ENCODE peak calls at places on chromosomes 13 and 19, in six cellular contexts. O is WERI-Rb-1, J is retinal pigment epithelial cell, W is coronary artery, E is HL-60, U is OCI-LY7. B is an unnamed sample.

GRCh38 chr19:6076675-6077463 is 33.4 kb downstream of the RFX2 start:
- DNase-seq in O (no peak), J (peak), W (peak), E (peak), U (no peak), B (no peak)

GRCh38 chr19:34327851-34328250 is 37.1 kb upstream of the GPI start:
- DNase-seq in O (no peak), J (no peak), W (no peak), E (no peak), U (no peak), B (no peak)

GRCh38 chr13:34933349-34933748 is 8.7 kb upstream of the NBEA start:
- DNase-seq in O (no peak), J (no peak), W (no peak), E (no peak), U (no peak), B (peak)

GRCh38 chr19:56476093-56476492 is 1.1 kb downstream of the ZNF667 start:
- DNase-seq in O (no peak), J (no peak), W (no peak), E (no peak), U (no peak), B (no peak)

GRCh38 chr13:114204894-114205293 is 25.8 kb downstream of the CFAP97D2 start:
- DNase-seq in O (no peak), J (no peak), W (no peak), E (no peak), U (no peak), B (no peak)

GRCh38 chr13:73058741-73059459 is at the start of gene KLF5:
- DNase-seq in O (peak), J (peak), W (peak), E (peak), U (peak), B (peak)

GRCh38 chr19:35040826-35041547 is 534 bp upstream of the HPN start:
- DNase-seq in O (peak), J (no peak), W (no peak), E (no peak), U (no peak), B (peak)

GRCh38 chr19:16569609-16570320 is 2.5 kb downstream of the SLC35E1 start:
- DNase-seq in O (no peak), J (no peak), W (no peak), E (no peak), U (no peak), B (peak)

GRCh38 chr13:30125422-30126073 is 181.8 kb downstream of the KATNAL1 start:
- DNase-seq in O (no peak), J (peak), W (no peak), E (no peak), U (no peak), B (no peak)

GRCh38 chr13:20960663-20961309 is 58.2 kb upstream of the XPO4 start:
- DNase-seq in O (no peak), J (no peak), W (no peak), E (no peak), U (no peak), B (no peak)

GRCh38 chr13:70249332-70250064 is 141.2 kb upstream of the KLHL1 start:
- DNase-seq in O (no peak), J (peak), W (no peak), E (no peak), U (no peak), B (no peak)

GRCh38 chr13:113930711-113931637 is 42.9 kb downstream of the C13orf46 start:
- DNase-seq in O (peak), J (no peak), W (peak), E (peak), U (no peak), B (no peak)

GRCh38 chr19:38869836-38870607 is 8.1 kb downstream of the RINL start:
- DNase-seq in O (no peak), J (no peak), W (peak), E (peak), U (peak), B (no peak)

GRCh38 chr13:68170961-68171360 is 940.8 kb upstream of the PCDH9 start:
- DNase-seq in O (no peak), J (no peak), W (no peak), E (no peak), U (no peak), B (no peak)

GRCh38 chr19:42109896-42110295 is 22.4 kb downstream of the POU2F2 start:
- DNase-seq in O (no peak), J (no peak), W (no peak), E (no peak), U (no peak), B (no peak)

GRCh38 chr19:37906868-37907734 is at the start of gene SIPA1L3:
- DNase-seq in O (peak), J (peak), W (peak), E (peak), U (peak), B (peak)

GRCh38 chr13:99564389-99564788 is 63.1 kb downstream of the TM9SF2 start:
- DNase-seq in O (no peak), J (no peak), W (no peak), E (no peak), U (no peak), B (no peak)

GRCh38 chr13:64928704-64929499 is 2301.2 kb downstream of the PCDH9 start:
- DNase-seq in O (no peak), J (no peak), W (no peak), E (no peak), U (no peak), B (no peak)

GRCh38 chr19:34316741-34317241 is 48.2 kb upstream of the GPI start:
- DNase-seq in O (no peak), J (no peak), W (no peak), E (no peak), U (peak), B (no peak)

GRCh38 chr13:75181906-75182305 is 300.1 kb downstream of the TBC1D4 start:
- DNase-seq in O (no peak), J (peak), W (no peak), E (no peak), U (no peak), B (no peak)

GRCh38 chr19:43501661-43502418 is 2.7 kb downstream of the PHLDB3 start:
- DNase-seq in O (no peak), J (no peak), W (no peak), E (no peak), U (no peak), B (no peak)

GRCh38 chr13:67273001-67273400 is 42.9 kb upstream of the PCDH9 start:
- DNase-seq in O (no peak), J (no peak), W (no peak), E (no peak), U (no peak), B (no peak)

GRCh38 chr19:19404879-19405860 is at the start of gene GATAD2A:
- DNase-seq in O (peak), J (peak), W (peak), E (peak), U (peak), B (peak)

GRCh38 chr13:46595136-46595917 is 42.4 kb downstream of the LRCH1 start:
- DNase-seq in O (no peak), J (no peak), W (no peak), E (no peak), U (peak), B (no peak)

GRCh38 chr13:49669735-49670309 is 21.5 kb downstream of the EBPL start:
- DNase-seq in O (peak), J (no peak), W (no peak), E (peak), U (peak), B (no peak)

GRCh38 chr13:93169980-93170379 is 56.6 kb upstream of the GPC6 start:
- DNase-seq in O (no peak), J (no peak), W (no peak), E (no peak), U (no peak), B (no peak)

GRCh38 chr13:74593688-74594087 is 459.5 kb upstream of the KLF12 start:
- DNase-seq in O (no peak), J (no peak), W (no peak), E (no peak), U (no peak), B (no peak)

GRCh38 chr19:7149956-7150705 is 80.6 kb downstream of the ZNF557 start:
- DNase-seq in O (no peak), J (no peak), W (no peak), E (no peak), U (no peak), B (no peak)

GRCh38 chr19:2255112-2255845 is 938 bp downstream of the JSRP1 start:
- DNase-seq in O (no peak), J (no peak), W (no peak), E (no peak), U (no peak), B (no peak)

GRCh38 chr19:2259331-2259730 is 3.1 kb upstream of the JSRP1 start:
- DNase-seq in O (no peak), J (no peak), W (no peak), E (no peak), U (no peak), B (no peak)

GRCh38 chr19:2253106-2254051 is 2.8 kb downstream of the JSRP1 start:
- DNase-seq in O (no peak), J (no peak), W (no peak), E (no peak), U (peak), B (no peak)

GRCh38 chr19:2254052-2254872 is 2.0 kb downstream of the JSRP1 start:
- DNase-seq in O (no peak), J (no peak), W (no peak), E (no peak), U (no peak), B (no peak)

DNA sequence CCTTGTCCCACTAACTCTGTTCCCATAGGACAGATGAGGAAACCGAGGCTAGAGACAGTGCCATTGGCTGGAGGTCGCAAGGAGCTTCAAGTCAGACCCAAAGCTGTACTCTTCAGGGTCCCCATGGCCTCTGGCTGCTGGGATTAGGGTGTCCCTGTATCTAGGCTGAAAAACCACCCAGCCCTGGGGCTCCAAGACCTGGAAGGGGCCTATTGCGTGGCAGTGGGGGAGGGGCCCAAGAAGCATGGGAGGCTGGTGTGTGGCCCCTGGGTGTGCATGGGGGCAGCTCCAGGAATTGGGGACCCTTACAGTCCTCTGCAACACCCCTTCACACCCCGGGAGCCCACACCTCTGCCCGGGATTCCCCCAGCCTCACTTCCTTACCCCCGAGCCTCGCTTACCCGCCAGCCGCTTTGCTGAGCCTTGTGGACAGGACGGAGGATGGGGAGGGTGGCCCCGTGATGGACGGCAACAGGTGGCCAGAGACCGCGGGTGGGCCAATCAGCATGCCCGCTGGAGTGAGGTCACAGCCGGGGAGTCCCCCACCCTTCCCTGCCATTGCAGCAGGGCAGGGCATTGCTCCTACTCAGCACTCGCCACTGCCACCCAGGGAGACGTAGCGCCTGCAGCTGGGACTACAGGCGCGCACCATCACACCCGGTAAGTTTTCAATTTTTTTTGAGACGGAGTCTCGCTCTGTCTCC is at the start of gene JSRP1:
- DNase-seq in O (no peak), J (no peak), W (no peak), E (no peak), U (peak), B (no peak)
- TF ChIP-seq CTCF in O (no peak), J (no peak), W (no peak), E (no peak), U (no peak), B (no peak)

DNA sequence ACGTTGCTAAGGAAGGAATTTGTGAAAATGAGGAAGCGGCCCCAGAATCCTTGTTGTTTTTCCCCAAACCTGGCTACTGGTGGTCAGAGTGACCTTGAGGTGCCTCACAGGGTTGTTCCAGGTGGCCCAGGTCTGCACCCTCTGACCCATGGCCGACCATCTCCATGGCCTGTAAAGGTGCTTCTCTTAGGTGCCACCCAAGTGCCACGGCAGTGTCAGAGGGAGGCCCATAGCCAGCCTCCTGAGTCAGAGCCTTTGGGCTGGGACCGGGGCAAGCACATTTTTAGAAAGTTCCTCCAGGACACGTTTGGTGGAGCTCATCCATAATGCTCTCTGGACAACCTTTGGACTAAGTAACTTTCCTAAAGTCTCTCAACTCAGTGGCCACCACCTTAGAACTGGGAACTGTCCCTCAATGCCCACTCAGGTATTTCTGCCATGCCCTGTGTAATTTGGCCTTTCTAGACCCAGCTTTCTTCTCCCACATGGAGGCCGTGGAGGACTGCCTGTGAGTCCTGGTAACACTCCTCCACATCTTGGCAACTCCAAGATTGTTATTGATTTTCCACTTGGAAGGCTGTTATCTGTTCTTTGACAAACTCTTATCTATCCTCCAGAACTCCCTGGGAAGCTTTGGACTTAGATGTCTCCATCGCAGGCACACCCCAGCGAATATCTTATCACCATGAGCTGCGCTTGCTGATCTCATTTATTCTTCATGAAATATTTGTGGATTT is 84.1 kb upstream of the IRS2 start:
- DNase-seq in O (no peak), J (no peak), W (no peak), E (no peak), U (no peak), B (no peak)
- H3K4me3 ChIP-seq in O (no peak), J (no peak), W (peak), E (no peak), U (no peak), B (no peak)

GRCh38 chr19:49347835-49348234 is 12.6 kb downstream of the CD37 start:
- DNase-seq in O (peak), J (no peak), W (no peak), E (no peak), U (peak), B (no peak)
- TF ChIP-seq CTCF in O (no peak), J (peak), W (no peak), E (no peak), U (peak), B (no peak)

DNA sequence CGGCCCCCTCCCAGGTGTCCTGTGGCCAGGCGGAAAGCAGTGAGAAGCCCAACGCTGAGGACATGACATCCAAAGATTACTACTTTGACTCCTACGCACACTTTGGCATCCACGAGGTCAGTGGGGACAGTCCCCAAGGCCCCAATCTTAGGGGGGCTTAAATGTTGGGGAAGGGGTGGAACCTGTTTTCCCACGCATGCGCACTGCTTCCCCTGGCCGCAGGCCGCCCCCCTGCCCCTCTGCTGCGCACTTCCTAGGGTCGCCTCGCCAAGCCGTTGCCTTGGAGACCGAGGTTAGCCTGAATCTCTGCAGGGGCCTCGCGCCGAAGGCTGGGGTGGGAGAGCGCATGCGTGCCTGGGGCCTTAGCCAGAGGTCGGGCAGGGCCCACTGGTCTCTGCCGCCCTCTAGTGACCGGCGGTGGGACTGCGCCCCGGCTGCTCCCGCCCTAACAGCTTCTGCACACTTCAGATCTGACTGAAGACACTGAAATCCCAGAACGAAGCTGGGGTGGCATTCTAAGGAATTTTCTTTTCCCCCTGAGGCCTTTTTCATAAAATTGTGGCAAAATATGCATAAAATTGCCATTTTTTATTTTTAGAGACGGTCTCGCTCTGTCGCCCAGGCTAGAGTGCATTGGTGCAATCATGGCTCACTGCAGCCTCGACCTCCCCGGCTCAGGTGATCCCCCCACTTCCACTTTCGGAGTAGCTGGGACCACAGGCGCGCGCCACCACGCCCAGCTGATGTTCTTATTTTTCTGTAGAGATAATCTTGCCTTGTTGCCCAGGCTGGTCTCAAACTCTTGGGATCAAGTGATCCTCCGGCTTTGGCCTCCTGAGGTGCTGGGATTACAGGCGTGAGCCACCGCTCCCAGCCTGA is 3.6 kb downstream of the PRMT1 start:
- DNase-seq in O (peak), J (no peak), W (no peak), E (no peak), U (peak), B (no peak)
- H3K4me3 ChIP-seq in O (peak), J (peak), W (peak), E (no peak), U (peak), B (peak)

GRCh38 chr13:33867472-33867871 is 49.5 kb downstream of the RFC3 start:
- DNase-seq in O (no peak), J (no peak), W (no peak), E (no peak), U (no peak), B (no peak)
- TF ChIP-seq CTCF in O (peak), J (peak), W (no peak), E (no peak), U (peak), B (no peak)

DNA sequence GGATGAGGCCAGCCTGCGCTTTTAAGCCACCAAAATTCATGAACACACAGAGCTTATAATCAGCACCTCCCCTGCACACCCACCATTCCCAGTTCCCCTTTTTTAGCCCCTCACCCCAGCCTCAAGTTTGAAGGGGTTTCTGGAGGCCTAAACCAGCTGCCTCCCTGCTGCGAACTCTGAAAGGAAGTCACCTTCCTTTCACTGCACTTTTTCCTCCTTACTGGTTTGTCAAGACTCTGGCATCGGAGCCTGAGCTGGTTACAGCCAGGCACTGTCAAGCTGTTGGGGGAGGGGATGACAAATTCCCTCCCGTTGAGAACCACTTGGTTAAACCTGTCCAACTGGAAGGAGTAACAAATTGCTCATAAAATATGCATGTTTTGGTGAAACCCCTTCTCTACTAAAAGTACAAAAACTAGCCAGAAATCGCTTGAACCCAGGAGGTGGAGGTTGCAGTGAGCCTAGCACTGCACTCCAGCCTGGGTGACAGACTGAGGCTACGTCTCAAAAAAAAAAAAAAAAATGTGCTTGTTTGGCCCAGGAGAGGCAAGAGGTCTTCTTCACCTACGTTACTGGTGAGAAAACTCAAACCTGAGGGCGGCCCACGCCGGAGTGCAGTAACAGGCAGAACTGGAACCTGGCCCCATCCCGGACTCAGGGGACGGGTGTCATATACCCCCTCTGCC is 671 bp upstream of the ADAT3 start:
- DNase-seq in O (peak), J (peak), W (no peak), E (peak), U (peak), B (peak)
- H3K4me3 ChIP-seq in O (peak), J (no peak), W (peak), E (peak), U (peak), B (peak)

GRCh38 chr13:98396071-98396710 is 180.7 kb downstream of the STK24 start:
- DNase-seq in O (no peak), J (no peak), W (no peak), E (no peak), U (no peak), B (no peak)
- TF ChIP-seq CTCF in O (no peak), J (no peak), W (no peak), E (no peak), U (no peak), B (no peak)

DNA sequence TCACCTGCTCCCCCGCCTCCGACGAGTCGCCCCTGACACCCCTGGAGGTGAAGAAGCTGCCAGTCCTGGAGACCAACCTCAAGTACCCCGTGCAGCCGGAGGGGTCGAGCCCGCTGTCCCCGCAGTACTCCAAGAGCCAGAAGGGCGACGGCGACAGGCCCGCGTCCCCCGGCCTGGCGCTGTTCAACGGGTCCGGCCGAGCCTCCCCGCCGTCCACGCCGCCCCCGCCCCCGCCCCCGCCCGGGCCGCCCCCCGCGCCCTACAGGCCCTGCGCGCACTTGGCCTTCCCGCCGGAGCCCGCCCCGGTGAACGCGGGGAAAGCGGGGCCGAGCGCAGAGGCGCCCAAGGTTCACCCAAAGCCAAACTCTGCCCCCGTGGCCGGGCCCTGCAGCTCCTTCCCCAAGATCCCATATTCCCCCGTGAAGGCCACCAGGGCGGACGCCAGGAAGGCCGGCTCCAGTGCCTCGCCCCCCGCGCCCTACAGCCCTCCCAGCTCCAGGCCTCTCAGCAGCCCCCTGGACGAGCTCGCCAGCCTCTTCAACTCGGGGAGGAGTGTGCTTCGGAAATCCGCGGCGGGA is 511.5 kb downstream of the MYO16 start:
- DNase-seq in O (no peak), J (no peak), W (no peak), E (no peak), U (no peak), B (no peak)
- H3K4me3 ChIP-seq in O (no peak), J (peak), W (peak), E (no peak), U (no peak), B (no peak)

GRCh38 chr19:4580961-4581380 is 21.5 kb upstream of the SEMA6B start:
- DNase-seq in O (no peak), J (no peak), W (no peak), E (no peak), U (no peak), B (no peak)
- TF ChIP-seq CTCF in O (no peak), J (no peak), W (no peak), E (no peak), U (no peak), B (no peak)

GRCh38 chr13:33299626-33300025 is 14.1 kb upstream of the STARD13 start:
- DNase-seq in O (no peak), J (no peak), W (no peak), E (no peak), U (no peak), B (no peak)
- H3K4me3 ChIP-seq in O (no peak), J (no peak), W (no peak), E (no peak), U (no peak), B (no peak)